ENCODE peak calls at places on chromosomes 2 and 18, in six cellular contexts. Q is fibroblast of pulmonary artery, P is IMR-90, O is AG09309, J is astrocyte, Z is fibroblast of villous mesenchyme. B is an unnamed sample.

GRCh38 chr2:135820003-135820618 is 16.9 kb downstream of the LCT start:
- DNase-seq in Q (no peak), P (peak), O (no peak), J (peak), Z (no peak), B (no peak)

GRCh38 chr2:227506456-227506855 is 34.5 kb downstream of the AGFG1 start:
- DNase-seq in Q (no peak), P (no peak), O (no peak), J (no peak), Z (peak), B (no peak)

GRCh38 chr2:69674301-69674640 is 30.7 kb upstream of the AAK1 start:
- DNase-seq in Q (no peak), P (no peak), O (no peak), J (no peak), Z (no peak), B (no peak)

GRCh38 chr2:127080941-127081769 is 25.8 kb downstream of the BIN1 start:
- DNase-seq in Q (no peak), P (no peak), O (no peak), J (no peak), Z (peak), B (no peak)

GRCh38 chr2:151007365-151007764 is 254.3 kb downstream of the RBM43 start:
- DNase-seq in Q (no peak), P (peak), O (no peak), J (peak), Z (no peak), B (no peak)

GRCh38 chr2:102137138-102137537 is 5.4 kb upstream of the IL1R1 start:
- DNase-seq in Q (no peak), P (no peak), O (no peak), J (no peak), Z (no peak), B (no peak)

GRCh38 chr2:3692375-3692774 is 11.0 kb upstream of the DCDC2C start:
- DNase-seq in Q (peak), P (peak), O (no peak), J (no peak), Z (peak), B (no peak)

GRCh38 chr2:108907822-108908716 is 81.0 kb downstream of the EDAR start:
- DNase-seq in Q (no peak), P (no peak), O (no peak), J (no peak), Z (no peak), B (no peak)

GRCh38 chr2:46621499-46621898 is 142.1 kb downstream of the TMEM247 start:
- DNase-seq in Q (no peak), P (no peak), O (no peak), J (no peak), Z (no peak), B (no peak)

GRCh38 chr2:238528953-238529781 is 102.4 kb downstream of the ASB1 start:
- DNase-seq in Q (peak), P (peak), O (peak), J (peak), Z (peak), B (peak)

GRCh38 chr2:122528061-122528460 is 772.6 kb downstream of the TSN start:
- DNase-seq in Q (peak), P (no peak), O (no peak), J (peak), Z (peak), B (no peak)

GRCh38 chr2:156891609-156892008 is 365.9 kb upstream of the GALNT5 start:
- DNase-seq in Q (no peak), P (no peak), O (no peak), J (no peak), Z (no peak), B (no peak)

GRCh38 chr2:20697322-20697934 is 30.5 kb downstream of the GDF7 start:
- DNase-seq in Q (no peak), P (no peak), O (no peak), J (no peak), Z (no peak), B (no peak)

GRCh38 chr2:195319112-195319460 is 337.9 kb upstream of the SLC39A10 start:
- DNase-seq in Q (peak), P (peak), O (peak), J (peak), Z (peak), B (peak)

GRCh38 chr2:232870002-232870765 is at the start of gene SNORC:
- DNase-seq in Q (no peak), P (no peak), O (no peak), J (no peak), Z (no peak), B (no peak)

GRCh38 chr2:234463626-234464290 is 33.1 kb downstream of the ARL4C start:
- DNase-seq in Q (no peak), P (peak), O (no peak), J (no peak), Z (peak), B (no peak)

GRCh38 chr2:35731674-35732073 is 623.9 kb upstream of the CRIM1 start:
- DNase-seq in Q (no peak), P (no peak), O (no peak), J (no peak), Z (no peak), B (no peak)

GRCh38 chr18:741931-742512 is 29.6 kb upstream of the ENOSF1 start:
- DNase-seq in Q (peak), P (peak), O (peak), J (peak), Z (peak), B (peak)

GRCh38 chr2:226781471-226781870 is 18.1 kb downstream of the IRS1 start:
- DNase-seq in Q (no peak), P (no peak), O (no peak), J (no peak), Z (peak), B (no peak)

GRCh38 chr2:105515581-105516415 is 116.9 kb upstream of the FHL2 start:
- DNase-seq in Q (no peak), P (no peak), O (no peak), J (peak), Z (no peak), B (no peak)

DNA sequence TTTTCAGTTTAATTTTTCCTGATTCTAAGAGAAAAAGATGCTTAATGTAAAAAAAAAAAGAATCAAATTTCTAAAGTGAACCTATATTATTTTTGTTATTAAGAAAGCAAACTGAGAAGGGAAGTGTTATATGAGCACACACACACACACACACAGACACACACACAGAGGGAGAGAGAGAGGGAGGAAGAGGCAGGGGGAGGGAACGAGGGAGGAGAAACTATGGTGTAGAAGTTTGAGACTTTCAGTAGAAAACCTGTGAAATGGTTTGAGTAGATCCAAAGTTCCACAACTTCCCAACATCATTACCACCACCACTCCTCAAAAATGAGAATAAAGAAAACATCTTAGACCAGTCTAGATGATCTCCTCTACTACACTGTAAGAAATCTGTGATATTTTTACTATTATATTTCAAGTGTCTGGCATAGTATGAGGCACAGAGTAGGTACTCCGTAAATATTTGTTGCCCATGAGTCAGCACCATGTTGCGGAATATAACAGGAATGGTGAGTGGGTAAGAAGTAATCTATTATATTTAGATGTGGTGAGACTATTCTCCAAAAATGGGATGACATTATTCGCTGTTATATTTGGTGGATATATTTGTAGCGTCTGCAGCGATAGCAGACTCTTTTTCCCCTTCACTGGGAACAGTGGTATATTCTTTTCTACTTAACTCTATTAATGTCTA is 149.4 kb upstream of the DNMT3A start:
- DNase-seq in Q (peak), P (no peak), O (peak), J (peak), Z (no peak), B (peak)
- H3K4me3 ChIP-seq in Q (no peak), P (no peak), O (no peak), J (no peak), Z (no peak), B (no peak)

GRCh38 chr2:130344578-130344977 is 1.9 kb downstream of the IMP4 start:
- DNase-seq in Q (no peak), P (no peak), O (no peak), J (no peak), Z (no peak), B (no peak)

GRCh38 chr2:130342020-130342532 is 621 bp upstream of the IMP4 start:
- DNase-seq in Q (peak), P (peak), O (peak), J (peak), Z (peak), B (peak)

GRCh38 chr2:130341562-130342019 is 1.1 kb upstream of the IMP4 start:
- DNase-seq in Q (no peak), P (no peak), O (no peak), J (no peak), Z (no peak), B (no peak)

GRCh38 chr2:130345091-130345490 is 2.4 kb downstream of the IMP4 start:
- DNase-seq in Q (no peak), P (no peak), O (no peak), J (no peak), Z (no peak), B (no peak)

GRCh38 chr2:130342533-130343275 is at the start of gene IMP4:
- DNase-seq in Q (peak), P (peak), O (peak), J (peak), Z (peak), B (peak)
- TF ChIP-seq CTCF in Q (peak), P (peak), O (peak), J (no peak), Z (peak), B (peak)

GRCh38 chr2:172426635-172427255 is 641 bp upstream of the ITGA6 start:
- DNase-seq in Q (no peak), P (no peak), O (no peak), J (no peak), Z (no peak), B (no peak)
- H3K4me3 ChIP-seq in Q (peak), P (peak), O (peak), J (peak), Z (peak), B (peak)

DNA sequence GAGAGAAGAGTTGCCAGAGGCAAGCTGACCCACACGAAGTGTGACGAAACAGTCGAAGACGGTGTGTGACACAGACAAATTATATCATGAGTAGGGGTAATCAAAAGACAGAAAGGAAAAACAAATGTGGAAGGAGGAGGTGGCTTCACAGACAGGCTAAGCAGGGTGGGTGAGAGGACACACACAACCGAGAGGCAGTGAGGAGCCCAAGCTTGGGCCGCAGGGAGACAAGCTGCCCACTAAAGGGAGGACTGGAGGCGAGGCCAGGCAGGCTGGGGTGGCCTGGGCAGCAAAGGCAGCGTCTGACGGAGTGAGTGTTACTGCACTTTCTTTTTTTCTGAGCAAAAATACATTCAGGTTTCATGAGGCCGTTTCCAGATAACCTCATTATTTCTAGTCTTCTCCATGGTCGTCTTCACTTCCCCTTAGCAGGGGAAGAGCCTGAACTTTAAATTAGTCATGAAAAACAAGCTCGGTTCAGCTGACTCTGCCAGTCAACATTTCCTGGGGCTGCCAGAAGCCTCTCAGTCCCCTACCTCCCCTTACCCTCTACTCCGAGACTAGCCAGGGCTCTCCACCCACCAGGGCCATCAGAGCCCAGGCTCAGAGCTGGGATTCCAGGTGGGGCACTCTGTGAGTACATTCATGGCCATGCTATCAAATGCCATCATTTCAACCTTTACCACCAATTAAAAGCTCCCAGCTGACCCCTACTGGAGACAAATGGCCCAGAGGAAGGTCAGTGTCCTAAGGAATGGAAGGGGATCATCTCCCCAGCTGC is 13.8 kb upstream of the ZFP36L2 start:
- DNase-seq in Q (no peak), P (no peak), O (no peak), J (no peak), Z (no peak), B (no peak)
- TF ChIP-seq CTCF in Q (no peak), P (peak), O (peak), J (no peak), Z (no peak), B (no peak)

GRCh38 chr18:3255611-3256165 is 6.2 kb upstream of the MYL12B start:
- DNase-seq in Q (no peak), P (no peak), O (no peak), J (no peak), Z (no peak), B (no peak)
- H3K4me3 ChIP-seq in Q (no peak), P (no peak), O (no peak), J (no peak), Z (no peak), B (no peak)

GRCh38 chr2:110870545-110870944 is 138.2 kb downstream of the ACOXL start:
- DNase-seq in Q (no peak), P (no peak), O (no peak), J (no peak), Z (no peak), B (no peak)
- TF ChIP-seq CTCF in Q (no peak), P (no peak), O (no peak), J (no peak), Z (no peak), B (no peak)

DNA sequence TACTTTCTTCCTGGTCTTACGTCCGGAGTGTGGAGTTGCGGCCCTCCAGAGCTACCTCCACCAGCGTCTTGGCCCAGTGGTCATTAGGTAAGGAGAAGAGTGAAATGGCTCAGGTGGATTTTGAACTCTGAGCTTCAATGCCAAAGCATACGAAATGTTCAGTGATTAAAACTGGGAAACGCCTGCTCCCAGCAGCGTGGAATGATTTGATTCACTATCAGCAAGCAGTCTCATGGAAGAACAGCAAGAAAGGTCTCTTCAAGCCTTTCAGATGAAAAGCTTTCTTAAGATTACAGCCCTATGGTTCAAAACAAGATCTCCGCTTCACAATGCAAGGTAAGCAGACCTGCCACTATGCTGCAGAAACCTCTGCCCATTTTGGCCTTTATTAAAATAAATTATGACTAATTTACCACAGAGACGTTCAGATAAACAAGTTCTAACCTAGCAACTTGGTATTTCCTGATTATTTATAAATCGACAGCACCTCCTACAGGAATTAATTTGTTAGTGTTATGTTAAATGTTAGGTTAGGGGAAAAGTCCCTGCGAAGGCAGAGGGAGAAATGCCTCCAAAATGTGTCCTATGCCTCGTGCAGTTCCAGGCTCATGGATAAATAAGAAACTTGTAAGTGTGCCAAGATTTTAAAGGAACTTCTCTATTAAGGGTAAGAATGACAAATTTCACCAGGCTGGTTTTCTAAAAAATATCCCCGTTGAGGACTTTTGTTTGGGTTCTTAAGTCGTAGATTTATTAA is 10.1 kb downstream of the SP9 start:
- DNase-seq in Q (peak), P (peak), O (no peak), J (peak), Z (peak), B (peak)
- H3K4me3 ChIP-seq in Q (no peak), P (no peak), O (no peak), J (no peak), Z (no peak), B (no peak)

GRCh38 chr2:149573760-149574159 is 13.8 kb downstream of the MMADHC start:
- DNase-seq in Q (peak), P (peak), O (no peak), J (no peak), Z (peak), B (peak)
- TF ChIP-seq CTCF in Q (peak), P (peak), O (peak), J (peak), Z (peak), B (peak)

GRCh38 chr2:74244286-74244685 is 45.9 kb downstream of the MTHFD2 start:
- DNase-seq in Q (no peak), P (no peak), O (no peak), J (no peak), Z (no peak), B (no peak)

GRCh38 chr2:74246496-74247195 is 48.2 kb downstream of the MTHFD2 start:
- DNase-seq in Q (no peak), P (no peak), O (no peak), J (no peak), Z (no peak), B (no peak)

GRCh38 chr2:74239346-74239745 is 40.9 kb downstream of the MTHFD2 start:
- DNase-seq in Q (no peak), P (no peak), O (no peak), J (no peak), Z (no peak), B (no peak)

GRCh38 chr2:74238879-74239278 is 40.5 kb downstream of the MTHFD2 start:
- DNase-seq in Q (peak), P (peak), O (no peak), J (peak), Z (peak), B (peak)

GRCh38 chr2:74242354-74243071 is 44.1 kb downstream of the MTHFD2 start:
- DNase-seq in Q (no peak), P (no peak), O (no peak), J (no peak), Z (no peak), B (no peak)
- H3K4me3 ChIP-seq in Q (no peak), P (no peak), O (no peak), J (no peak), Z (no peak), B (no peak)